ENCODE peak calls at places on chromosomes 7 and 10, in nine cellular contexts. One of them, this sample, is unnamed.

GRCh38 chr10:46223626-46224413 is 63.0 kb upstream of the ANTXRL start:
- DNase-seq in HFFc6: no peak
- DNase-seq in A172: no peak
- DNase-seq in SW480: no peak
- DNase-seq in GM12865: no peak
- DNase-seq in activated T-cell treated with anti-CD3 and anti-CD28 coated beads, Interleukin-2, amount 50 U/mL, for 72 hours: no peak
- DNase-seq in astrocyte of the cerebellum: no peak
- DNase-seq in skeletal muscle cell: no peak
- DNase-seq in NCI-H748 treated with DMSO at 0.1 percent for 48 hours: no peak
- DNase-seq in this sample: no peak

GRCh38 chr10:6176691-6177231 is 26.0 kb upstream of the PFKFB3 start:
- DNase-seq in SW480: peak
- DNase-seq in A172: no peak
- DNase-seq in activated T-cell treated with anti-CD3 and anti-CD28 coated beads, Interleukin-2, amount 50 U/mL, for 72 hours: no peak
- DNase-seq in HFFc6: peak
- DNase-seq in NCI-H748 treated with DMSO at 0.1 percent for 48 hours: no peak
- DNase-seq in astrocyte of the cerebellum: no peak
- DNase-seq in skeletal muscle cell: no peak
- DNase-seq in GM12865: no peak
- DNase-seq in this sample: no peak

GRCh38 chr7:38855389-38855788 is 53.6 kb downstream of the VPS41 start:
- DNase-seq in SW480: no peak
- DNase-seq in astrocyte of the cerebellum: no peak
- DNase-seq in GM12865: no peak
- DNase-seq in activated T-cell treated with anti-CD3 and anti-CD28 coated beads, Interleukin-2, amount 50 U/mL, for 72 hours: no peak
- DNase-seq in HFFc6: no peak
- DNase-seq in NCI-H748 treated with DMSO at 0.1 percent for 48 hours: no peak
- DNase-seq in skeletal muscle cell: no peak
- DNase-seq in A172: no peak
- DNase-seq in this sample: no peak

GRCh38 chr7:51446785-51447184 is 130.2 kb upstream of the COBL start:
- DNase-seq in activated T-cell treated with anti-CD3 and anti-CD28 coated beads, Interleukin-2, amount 50 U/mL, for 72 hours: no peak
- DNase-seq in NCI-H748 treated with DMSO at 0.1 percent for 48 hours: no peak
- DNase-seq in GM12865: no peak
- DNase-seq in HFFc6: no peak
- DNase-seq in A172: no peak
- DNase-seq in astrocyte of the cerebellum: no peak
- DNase-seq in skeletal muscle cell: no peak
- DNase-seq in SW480: no peak
- DNase-seq in this sample: no peak

GRCh38 chr10:49562893-49563292 is 24.0 kb upstream of the ERCC6 start:
- DNase-seq in SW480: no peak
- DNase-seq in NCI-H748 treated with DMSO at 0.1 percent for 48 hours: no peak
- DNase-seq in GM12865: no peak
- DNase-seq in A172: no peak
- DNase-seq in HFFc6: peak
- DNase-seq in skeletal muscle cell: no peak
- DNase-seq in activated T-cell treated with anti-CD3 and anti-CD28 coated beads, Interleukin-2, amount 50 U/mL, for 72 hours: no peak
- DNase-seq in astrocyte of the cerebellum: no peak
- DNase-seq in this sample: no peak

GRCh38 chr10:98030991-98031431 is 590 bp upstream of the CRTAC1 start:
- DNase-seq in GM12865: no peak
- DNase-seq in HFFc6: no peak
- DNase-seq in skeletal muscle cell: no peak
- DNase-seq in astrocyte of the cerebellum: no peak
- DNase-seq in NCI-H748 treated with DMSO at 0.1 percent for 48 hours: no peak
- DNase-seq in SW480: no peak
- DNase-seq in A172: no peak
- DNase-seq in activated T-cell treated with anti-CD3 and anti-CD28 coated beads, Interleukin-2, amount 50 U/mL, for 72 hours: no peak
- DNase-seq in this sample: no peak

GRCh38 chr10:79305515-79305914 is 41.8 kb upstream of the PPIF start:
- DNase-seq in HFFc6: no peak
- DNase-seq in A172: no peak
- DNase-seq in activated T-cell treated with anti-CD3 and anti-CD28 coated beads, Interleukin-2, amount 50 U/mL, for 72 hours: no peak
- DNase-seq in SW480: no peak
- DNase-seq in astrocyte of the cerebellum: no peak
- DNase-seq in NCI-H748 treated with DMSO at 0.1 percent for 48 hours: no peak
- DNase-seq in skeletal muscle cell: no peak
- DNase-seq in GM12865: no peak
- DNase-seq in this sample: no peak

GRCh38 chr10:7408494-7409044 is 2.3 kb downstream of the SFMBT2 start:
- DNase-seq in skeletal muscle cell: no peak
- DNase-seq in activated T-cell treated with anti-CD3 and anti-CD28 coated beads, Interleukin-2, amount 50 U/mL, for 72 hours: peak
- DNase-seq in GM12865: peak
- DNase-seq in HFFc6: no peak
- DNase-seq in NCI-H748 treated with DMSO at 0.1 percent for 48 hours: no peak
- DNase-seq in astrocyte of the cerebellum: no peak
- DNase-seq in SW480: no peak
- DNase-seq in A172: no peak
- DNase-seq in this sample: peak

GRCh38 chr7:36777062-36777461 is 52.8 kb upstream of the AOAH start:
- DNase-seq in skeletal muscle cell: no peak
- DNase-seq in NCI-H748 treated with DMSO at 0.1 percent for 48 hours: no peak
- DNase-seq in astrocyte of the cerebellum: no peak
- DNase-seq in GM12865: no peak
- DNase-seq in A172: no peak
- DNase-seq in SW480: no peak
- DNase-seq in activated T-cell treated with anti-CD3 and anti-CD28 coated beads, Interleukin-2, amount 50 U/mL, for 72 hours: peak
- DNase-seq in HFFc6: no peak
- DNase-seq in this sample: peak

GRCh38 chr10:25766213-25766612 is 167.8 kb upstream of the MYO3A start:
- DNase-seq in NCI-H748 treated with DMSO at 0.1 percent for 48 hours: no peak
- DNase-seq in A172: no peak
- DNase-seq in HFFc6: no peak
- DNase-seq in SW480: no peak
- DNase-seq in skeletal muscle cell: no peak
- DNase-seq in activated T-cell treated with anti-CD3 and anti-CD28 coated beads, Interleukin-2, amount 50 U/mL, for 72 hours: no peak
- DNase-seq in astrocyte of the cerebellum: no peak
- DNase-seq in GM12865: no peak
- DNase-seq in this sample: no peak

GRCh38 chr10:6204341-6205191 is 1.8 kb downstream of the PFKFB3 start:
- DNase-seq in SW480: no peak
- DNase-seq in astrocyte of the cerebellum: peak
- DNase-seq in NCI-H748 treated with DMSO at 0.1 percent for 48 hours: no peak
- DNase-seq in GM12865: peak
- DNase-seq in HFFc6: peak
- DNase-seq in A172: peak
- DNase-seq in skeletal muscle cell: peak
- DNase-seq in activated T-cell treated with anti-CD3 and anti-CD28 coated beads, Interleukin-2, amount 50 U/mL, for 72 hours: peak
- DNase-seq in this sample: peak

GRCh38 chr7:75937958-75938786 is 23.2 kb downstream of the POR start:
- DNase-seq in HFFc6: peak
- DNase-seq in skeletal muscle cell: peak
- DNase-seq in NCI-H748 treated with DMSO at 0.1 percent for 48 hours: no peak
- DNase-seq in SW480: peak
- DNase-seq in A172: peak
- DNase-seq in GM12865: no peak
- DNase-seq in astrocyte of the cerebellum: peak
- DNase-seq in activated T-cell treated with anti-CD3 and anti-CD28 coated beads, Interleukin-2, amount 50 U/mL, for 72 hours: no peak
- DNase-seq in this sample: no peak

GRCh38 chr10:46239247-46239646 is 47.5 kb upstream of the ANTXRL start:
- DNase-seq in skeletal muscle cell: no peak
- DNase-seq in A172: no peak
- DNase-seq in GM12865: peak
- DNase-seq in activated T-cell treated with anti-CD3 and anti-CD28 coated beads, Interleukin-2, amount 50 U/mL, for 72 hours: no peak
- DNase-seq in SW480: no peak
- DNase-seq in HFFc6: no peak
- DNase-seq in astrocyte of the cerebellum: no peak
- DNase-seq in NCI-H748 treated with DMSO at 0.1 percent for 48 hours: no peak
- DNase-seq in this sample: peak

GRCh38 chr10:29951441-29951931 is 107.9 kb downstream of the JCAD start:
- DNase-seq in NCI-H748 treated with DMSO at 0.1 percent for 48 hours: no peak
- DNase-seq in HFFc6: no peak
- DNase-seq in GM12865: no peak
- DNase-seq in activated T-cell treated with anti-CD3 and anti-CD28 coated beads, Interleukin-2, amount 50 U/mL, for 72 hours: no peak
- DNase-seq in A172: peak
- DNase-seq in SW480: no peak
- DNase-seq in astrocyte of the cerebellum: no peak
- DNase-seq in skeletal muscle cell: peak
- DNase-seq in this sample: no peak

GRCh38 chr10:42938351-42938750 is 138.5 kb upstream of the RET start:
- DNase-seq in HFFc6: no peak
- DNase-seq in GM12865: no peak
- DNase-seq in NCI-H748 treated with DMSO at 0.1 percent for 48 hours: no peak
- DNase-seq in astrocyte of the cerebellum: no peak
- DNase-seq in activated T-cell treated with anti-CD3 and anti-CD28 coated beads, Interleukin-2, amount 50 U/mL, for 72 hours: no peak
- DNase-seq in A172: no peak
- DNase-seq in skeletal muscle cell: no peak
- DNase-seq in SW480: no peak
- DNase-seq in this sample: no peak

GRCh38 chr10:108911814-108912541 is 1011.3 kb downstream of the XPNPEP1 start:
- DNase-seq in HFFc6: peak
- DNase-seq in NCI-H748 treated with DMSO at 0.1 percent for 48 hours: no peak
- DNase-seq in astrocyte of the cerebellum: peak
- DNase-seq in A172: peak
- DNase-seq in activated T-cell treated with anti-CD3 and anti-CD28 coated beads, Interleukin-2, amount 50 U/mL, for 72 hours: no peak
- DNase-seq in SW480: no peak
- DNase-seq in GM12865: no peak
- DNase-seq in skeletal muscle cell: peak
- DNase-seq in this sample: no peak

GRCh38 chr10:12121673-12122072 is 7.8 kb upstream of the SEC61A2 start:
- DNase-seq in SW480: no peak
- DNase-seq in skeletal muscle cell: no peak
- DNase-seq in GM12865: peak
- DNase-seq in astrocyte of the cerebellum: no peak
- DNase-seq in A172: no peak
- DNase-seq in activated T-cell treated with anti-CD3 and anti-CD28 coated beads, Interleukin-2, amount 50 U/mL, for 72 hours: no peak
- DNase-seq in NCI-H748 treated with DMSO at 0.1 percent for 48 hours: no peak
- DNase-seq in HFFc6: no peak
- DNase-seq in this sample: no peak

GRCh38 chr10:34960983-34961382 is 129.2 kb downstream of the CUL2 start:
- DNase-seq in activated T-cell treated with anti-CD3 and anti-CD28 coated beads, Interleukin-2, amount 50 U/mL, for 72 hours: no peak
- DNase-seq in skeletal muscle cell: no peak
- DNase-seq in astrocyte of the cerebellum: no peak
- DNase-seq in A172: no peak
- DNase-seq in SW480: peak
- DNase-seq in GM12865: no peak
- DNase-seq in NCI-H748 treated with DMSO at 0.1 percent for 48 hours: no peak
- DNase-seq in HFFc6: peak
- DNase-seq in this sample: no peak

GRCh38 chr10:74190494-74190893 is 39.5 kb downstream of the ADK start:
- DNase-seq in NCI-H748 treated with DMSO at 0.1 percent for 48 hours: no peak
- DNase-seq in activated T-cell treated with anti-CD3 and anti-CD28 coated beads, Interleukin-2, amount 50 U/mL, for 72 hours: no peak
- DNase-seq in A172: no peak
- DNase-seq in HFFc6: peak
- DNase-seq in SW480: no peak
- DNase-seq in GM12865: no peak
- DNase-seq in astrocyte of the cerebellum: no peak
- DNase-seq in skeletal muscle cell: no peak
- DNase-seq in this sample: no peak

GRCh38 chr7:6536262-6536770 is 14.9 kb downstream of the GRID2IP start:
- DNase-seq in A172: peak
- DNase-seq in activated T-cell treated with anti-CD3 and anti-CD28 coated beads, Interleukin-2, amount 50 U/mL, for 72 hours: no peak
- DNase-seq in SW480: no peak
- DNase-seq in GM12865: no peak
- DNase-seq in HFFc6: no peak
- DNase-seq in astrocyte of the cerebellum: no peak
- DNase-seq in skeletal muscle cell: no peak
- DNase-seq in NCI-H748 treated with DMSO at 0.1 percent for 48 hours: no peak
- DNase-seq in this sample: no peak

GRCh38 chr7:93044147-93044810 is 73.5 kb downstream of the SAMD9 start:
- DNase-seq in HFFc6: peak
- DNase-seq in NCI-H748 treated with DMSO at 0.1 percent for 48 hours: no peak
- DNase-seq in activated T-cell treated with anti-CD3 and anti-CD28 coated beads, Interleukin-2, amount 50 U/mL, for 72 hours: no peak
- DNase-seq in GM12865: no peak
- DNase-seq in astrocyte of the cerebellum: peak
- DNase-seq in SW480: no peak
- DNase-seq in A172: peak
- DNase-seq in skeletal muscle cell: peak
- DNase-seq in this sample: no peak

GRCh38 chr10:14466256-14466655 is 135.5 kb upstream of the FRMD4A start:
- DNase-seq in NCI-H748 treated with DMSO at 0.1 percent for 48 hours: no peak
- DNase-seq in HFFc6: no peak
- DNase-seq in SW480: no peak
- DNase-seq in GM12865: no peak
- DNase-seq in astrocyte of the cerebellum: no peak
- DNase-seq in activated T-cell treated with anti-CD3 and anti-CD28 coated beads, Interleukin-2, amount 50 U/mL, for 72 hours: no peak
- DNase-seq in A172: peak
- DNase-seq in skeletal muscle cell: no peak
- DNase-seq in this sample: no peak

GRCh38 chr7:159086301-159086925 is 58.3 kb downstream of the VIPR2 start:
- DNase-seq in GM12865: no peak
- DNase-seq in HFFc6: no peak
- DNase-seq in skeletal muscle cell: no peak
- DNase-seq in NCI-H748 treated with DMSO at 0.1 percent for 48 hours: no peak
- DNase-seq in SW480: no peak
- DNase-seq in A172: no peak
- DNase-seq in activated T-cell treated with anti-CD3 and anti-CD28 coated beads, Interleukin-2, amount 50 U/mL, for 72 hours: no peak
- DNase-seq in astrocyte of the cerebellum: no peak
- DNase-seq in this sample: no peak

GRCh38 chr10:7192831-7193348 is 217.9 kb downstream of the SFMBT2 start:
- DNase-seq in astrocyte of the cerebellum: no peak
- DNase-seq in GM12865: no peak
- DNase-seq in HFFc6: no peak
- DNase-seq in activated T-cell treated with anti-CD3 and anti-CD28 coated beads, Interleukin-2, amount 50 U/mL, for 72 hours: peak
- DNase-seq in SW480: no peak
- DNase-seq in skeletal muscle cell: no peak
- DNase-seq in A172: no peak
- DNase-seq in NCI-H748 treated with DMSO at 0.1 percent for 48 hours: no peak
- DNase-seq in this sample: peak

GRCh38 chr7:29488977-29489376 is 74.7 kb upstream of the PRR15 start:
- DNase-seq in SW480: peak
- DNase-seq in HFFc6: peak
- DNase-seq in astrocyte of the cerebellum: peak
- DNase-seq in NCI-H748 treated with DMSO at 0.1 percent for 48 hours: no peak
- DNase-seq in GM12865: no peak
- DNase-seq in skeletal muscle cell: peak
- DNase-seq in A172: peak
- DNase-seq in activated T-cell treated with anti-CD3 and anti-CD28 coated beads, Interleukin-2, amount 50 U/mL, for 72 hours: no peak
- DNase-seq in this sample: no peak

GRCh38 chr10:130358981-130359650 is 222.9 kb downstream of the GLRX3 start:
- DNase-seq in GM12865: no peak
- DNase-seq in A172: no peak
- DNase-seq in NCI-H748 treated with DMSO at 0.1 percent for 48 hours: no peak
- DNase-seq in HFFc6: no peak
- DNase-seq in activated T-cell treated with anti-CD3 and anti-CD28 coated beads, Interleukin-2, amount 50 U/mL, for 72 hours: no peak
- DNase-seq in SW480: no peak
- DNase-seq in skeletal muscle cell: no peak
- DNase-seq in astrocyte of the cerebellum: no peak
- DNase-seq in this sample: no peak

GRCh38 chr10:5913736-5914135 is 23.7 kb downstream of the FBH1 start:
- DNase-seq in activated T-cell treated with anti-CD3 and anti-CD28 coated beads, Interleukin-2, amount 50 U/mL, for 72 hours: no peak
- DNase-seq in skeletal muscle cell: no peak
- DNase-seq in HFFc6: no peak
- DNase-seq in astrocyte of the cerebellum: no peak
- DNase-seq in A172: no peak
- DNase-seq in NCI-H748 treated with DMSO at 0.1 percent for 48 hours: no peak
- DNase-seq in SW480: no peak
- DNase-seq in GM12865: no peak
- DNase-seq in this sample: no peak

GRCh38 chr7:36303202-36304098 is 86.2 kb upstream of the ANLN start:
- DNase-seq in GM12865: no peak
- DNase-seq in NCI-H748 treated with DMSO at 0.1 percent for 48 hours: no peak
- DNase-seq in A172: peak
- DNase-seq in HFFc6: peak
- DNase-seq in SW480: no peak
- DNase-seq in skeletal muscle cell: peak
- DNase-seq in activated T-cell treated with anti-CD3 and anti-CD28 coated beads, Interleukin-2, amount 50 U/mL, for 72 hours: no peak
- DNase-seq in astrocyte of the cerebellum: peak
- DNase-seq in this sample: no peak

GRCh38 chr7:52355059-52355458 is 680.4 kb upstream of the POM121L12 start:
- DNase-seq in A172: no peak
- DNase-seq in GM12865: no peak
- DNase-seq in skeletal muscle cell: no peak
- DNase-seq in astrocyte of the cerebellum: peak
- DNase-seq in HFFc6: no peak
- DNase-seq in NCI-H748 treated with DMSO at 0.1 percent for 48 hours: no peak
- DNase-seq in SW480: peak
- DNase-seq in activated T-cell treated with anti-CD3 and anti-CD28 coated beads, Interleukin-2, amount 50 U/mL, for 72 hours: no peak
- DNase-seq in this sample: no peak

This sample was measured in stimulated activated naive CD8-positive, alpha-beta T cell treated with anti-CD3 and anti-CD28 coated beads, Interleukin-15, amount 100 ng/mL, for 72 hours.